ENCODE peak calls at places on chromosomes 7 and 10, in four cellular contexts. B, E, A and I are unnamed samples.

GRCh38 chr7:117044664-117045063 is 91.4 kb downstream of the ST7 start:
- DNase-seq in A (no peak), E (no peak), B (no peak), I (no peak)

GRCh38 chr7:73341877-73342276 is 13.9 kb downstream of the FKBP6 start:
- DNase-seq in E (no peak), B (no peak), A (peak), I (peak)

GRCh38 chr10:72800000-72800740 is 93.4 kb upstream of the OIT3 start:
- DNase-seq in B (no peak), A (no peak), E (peak), I (no peak)

GRCh38 chr7:128170461-128170860 is 70.6 kb upstream of the LEP start:
- DNase-seq in E (no peak), A (no peak), B (peak), I (no peak)

GRCh38 chr7:129376076-129376777 is 58.0 kb upstream of the STRIP2 start:
- DNase-seq in B (peak), A (peak), E (no peak), I (no peak)

GRCh38 chr10:43407148-43407575 is 1.8 kb downstream of the HNRNPF start:
- DNase-seq in A (no peak), E (no peak), B (peak), I (no peak)

GRCh38 chr7:139762886-139763285 is 14.9 kb downstream of the HIPK2 start:
- DNase-seq in A (no peak), B (no peak), E (no peak), I (no peak)

GRCh38 chr10:34762156-34762555 is 52.9 kb downstream of the PARD3 start:
- DNase-seq in E (no peak), B (no peak), A (no peak), I (no peak)

GRCh38 chr10:108894402-108895301 is 1028.7 kb downstream of the XPNPEP1 start:
- DNase-seq in E (no peak), A (no peak), B (no peak), I (no peak)

GRCh38 chr10:108904163-108904878 is 1019.0 kb downstream of the XPNPEP1 start:
- DNase-seq in A (peak), B (no peak), E (no peak), I (no peak)

GRCh38 chr10:108901766-108902365 is 1021.4 kb downstream of the XPNPEP1 start:
- DNase-seq in A (no peak), E (no peak), B (no peak), I (no peak)

GRCh38 chr10:108902491-108903250 is 1020.6 kb downstream of the XPNPEP1 start:
- DNase-seq in B (no peak), E (no peak), A (no peak), I (no peak)

GRCh38 chr10:108899686-108900085 is 1023.6 kb downstream of the XPNPEP1 start:
- DNase-seq in E (no peak), B (no peak), A (no peak), I (no peak)
- TF ChIP-seq CTCF in E (no peak), B (no peak), A (no peak), I (no peak)

GRCh38 chr10:77293785-77294184 is 343.8 kb downstream of the KCNMA1 start:
- DNase-seq in B (no peak), A (no peak), E (no peak), I (no peak)

GRCh38 chr10:77297370-77297692 is 340.3 kb downstream of the KCNMA1 start:
- DNase-seq in A (no peak), B (no peak), E (no peak), I (no peak)

GRCh38 chr10:77300682-77301081 is 336.9 kb downstream of the KCNMA1 start:
- DNase-seq in A (no peak), B (no peak), E (no peak), I (no peak)

GRCh38 chr10:77299257-77299656 is 338.4 kb downstream of the KCNMA1 start:
- DNase-seq in A (no peak), B (no peak), E (no peak), I (no peak)

DNA sequence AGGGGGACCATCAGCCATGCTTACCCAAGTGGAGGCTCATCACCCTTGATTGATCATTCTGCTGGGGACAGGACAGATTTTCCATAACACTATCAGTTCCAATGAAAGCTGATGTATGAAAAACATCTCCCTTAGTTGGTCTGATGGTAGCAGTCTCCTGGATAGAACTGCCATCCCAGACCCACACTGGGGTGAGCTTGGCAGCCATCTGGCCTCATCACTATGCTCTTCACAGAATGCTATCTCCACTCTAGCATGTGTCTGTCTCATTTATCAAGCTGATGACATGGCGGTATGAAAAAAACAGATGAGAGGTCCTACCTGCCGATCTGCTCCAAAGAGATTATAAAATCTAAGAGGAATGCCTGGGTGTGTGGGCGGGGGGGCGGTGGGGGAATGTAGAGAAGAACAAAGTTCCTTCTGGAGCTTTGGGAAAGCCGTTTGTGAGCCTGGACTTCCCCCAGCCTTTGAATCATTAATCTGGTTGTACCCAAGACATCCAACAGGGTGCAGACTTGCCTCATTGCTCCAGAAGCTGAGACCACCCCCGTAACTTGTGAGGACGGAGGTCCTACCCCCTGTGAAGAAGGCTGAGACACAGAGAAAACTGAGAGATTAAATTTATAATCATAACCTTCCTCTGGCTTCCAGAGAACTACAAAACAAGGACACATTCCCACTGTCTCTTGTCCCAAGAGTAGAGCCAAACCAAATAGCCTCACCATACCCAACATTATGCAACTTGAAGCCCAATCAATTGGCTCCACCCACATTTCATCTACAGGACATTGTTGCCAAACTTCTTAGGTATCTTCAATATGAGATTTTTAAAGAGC is 340.9 kb downstream of the KCNMA1 start:
- DNase-seq in E (no peak), B (no peak), A (no peak), I (no peak)
- TF ChIP-seq CTCF in E (no peak), B (no peak), A (no peak), I (peak)

GRCh38 chr10:119028900-119029612 is 458 bp upstream of the NANOS1 start:
- DNase-seq in E (peak), A (peak), B (peak), I (peak)
- TF ChIP-seq CTCF in E (no peak), A (no peak), B (peak), I (no peak)

GRCh38 chr10:59580257-59580863 is 129.3 kb downstream of the SLC16A9 start:
- DNase-seq in A (peak), E (peak), B (no peak), I (peak)
- TF ChIP-seq CTCF in A (peak), E (peak), B (peak), I (peak)

DNA sequence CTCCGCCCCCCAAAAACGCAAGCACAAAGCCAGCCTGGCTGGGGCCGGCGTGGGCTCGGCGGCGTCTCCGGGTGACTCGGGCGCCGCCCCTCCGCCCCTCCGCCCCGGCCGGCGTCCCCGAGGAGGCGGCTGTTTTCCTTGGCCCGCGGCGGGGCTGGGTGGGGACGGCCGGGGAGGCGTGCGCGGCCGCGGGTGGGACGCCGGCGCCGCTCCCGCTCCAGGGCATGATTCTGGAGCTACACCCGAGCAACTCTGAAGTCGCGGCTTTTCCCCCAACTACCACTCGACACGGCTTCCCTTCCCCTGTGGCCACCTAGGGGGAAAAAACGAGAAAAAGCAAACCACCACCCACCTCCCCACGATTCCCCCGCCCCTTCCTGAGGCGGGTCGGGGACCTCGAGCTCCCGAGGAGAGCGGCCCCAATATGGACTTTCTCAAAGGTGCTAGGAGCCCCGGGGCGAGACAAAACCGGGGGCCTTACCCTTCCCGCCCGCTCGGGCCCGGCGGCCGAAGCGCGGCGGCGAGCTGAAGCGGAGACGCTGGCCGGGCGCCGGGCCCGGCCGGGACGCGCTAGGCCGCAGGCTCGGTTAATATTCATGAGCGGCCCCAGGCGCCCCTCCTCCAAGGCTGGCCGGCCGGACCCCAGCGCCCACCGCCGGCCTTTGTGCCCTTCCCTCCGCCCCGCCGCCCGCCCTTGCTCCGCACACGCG is 856 bp downstream of the ARHGAP21 start:
- DNase-seq in B (peak), E (no peak), A (no peak), I (no peak)
- TF ChIP-seq CTCF in B (no peak), E (no peak), A (no peak), I (peak)